ENCODE peak calls at places on chromosomes 13 and 19, in nine cellular contexts. T, R, E, Y, J, X, S, U and P are unnamed samples.

GRCh38 chr19:58361900-58362271 is 665 bp downstream of the ZNF497 start:
- DNase-seq in S (no peak), X (no peak), Y (peak), U (no peak), T (peak), J (no peak), E (peak), R (no peak), P (no peak)

GRCh38 chr13:70080030-70080429 is 27.6 kb upstream of the ATXN8OS start:
- DNase-seq in J (no peak), E (no peak), R (no peak), T (no peak), S (no peak), U (no peak), Y (no peak), X (no peak), P (no peak)

GRCh38 chr13:80196756-80197155 is 144.2 kb downstream of the SPRY2 start:
- DNase-seq in S (no peak), X (no peak), U (no peak), T (peak), J (no peak), E (no peak), R (no peak), Y (no peak), P (no peak)

GRCh38 chr19:17915940-17916593 is 16.7 kb upstream of the CCDC124 start:
- DNase-seq in S (no peak), E (no peak), J (no peak), U (no peak), R (no peak), Y (no peak), X (no peak), T (no peak), P (no peak)

GRCh38 chr19:16670291-16670690 is 9.4 kb downstream of the TMEM38A start:
- DNase-seq in T (no peak), S (no peak), J (no peak), E (no peak), R (no peak), X (no peak), Y (no peak), U (no peak), P (no peak)

GRCh38 chr19:18507727-18508440 is 14.0 kb downstream of the ELL start:
- DNase-seq in T (peak), Y (no peak), J (no peak), R (no peak), U (no peak), E (no peak), X (no peak), S (no peak), P (no peak)

GRCh38 chr13:97257800-97258799 is 36.0 kb downstream of the MBNL2 start:
- DNase-seq in E (peak), S (peak), Y (no peak), R (peak), X (no peak), U (peak), T (peak), J (peak), P (no peak)

GRCh38 chr13:46885018-46885417 is 11.8 kb downstream of the HTR2A start:
- DNase-seq in S (no peak), Y (no peak), T (peak), R (no peak), U (no peak), E (no peak), J (no peak), X (no peak), P (no peak)

GRCh38 chr13:77507931-77508776 is 27.4 kb upstream of the SCEL start:
- DNase-seq in J (no peak), E (no peak), U (no peak), R (no peak), T (peak), X (no peak), S (no peak), Y (no peak), P (no peak)

GRCh38 chr13:50809133-50810090 is 34.1 kb downstream of the DLEU7 start:
- DNase-seq in J (no peak), S (no peak), Y (no peak), R (no peak), U (peak), X (no peak), T (no peak), E (no peak), P (no peak)

GRCh38 chr13:25678398-25678797 is 306.6 kb downstream of the ATP8A2 start:
- DNase-seq in T (no peak), E (no peak), R (no peak), S (no peak), J (no peak), Y (no peak), U (no peak), X (no peak), P (peak)

GRCh38 chr13:53151692-53152421 is 123.2 kb downstream of the OLFM4 start:
- DNase-seq in Y (peak), R (peak), X (peak), S (no peak), J (no peak), T (peak), E (no peak), U (no peak), P (no peak)

GRCh38 chr13:80059789-80060188 is 281.1 kb downstream of the SPRY2 start:
- DNase-seq in S (no peak), X (no peak), Y (no peak), R (no peak), T (no peak), U (no peak), J (no peak), E (no peak), P (no peak)

GRCh38 chr19:1933245-1933644 is 7.7 kb upstream of the CSNK1G2 start:
- DNase-seq in J (no peak), X (no peak), Y (no peak), S (no peak), T (no peak), R (no peak), U (no peak), E (no peak), P (no peak)

GRCh38 chr13:93224545-93224944 is 2.1 kb upstream of the GPC6 start:
- DNase-seq in J (no peak), R (no peak), U (no peak), X (no peak), S (no peak), Y (no peak), T (peak), E (no peak), P (no peak)

GRCh38 chr13:27001705-27002104 is 169.9 kb downstream of the USP12 start:
- DNase-seq in R (no peak), Y (no peak), J (no peak), S (no peak), T (no peak), U (no peak), X (no peak), E (no peak), P (no peak)

GRCh38 chr19:58227964-58228583 is 640 bp upstream of the ZNF544 start:
- DNase-seq in T (peak), Y (no peak), S (no peak), J (no peak), R (no peak), U (no peak), X (no peak), E (no peak), P (no peak)

GRCh38 chr13:105665284-105665683 is 870.2 kb downstream of the EFNB2 start:
- DNase-seq in E (no peak), J (no peak), U (no peak), X (no peak), Y (no peak), T (no peak), S (peak), R (no peak), P (no peak)

GRCh38 chr19:2081873-2082810 is 14.0 kb downstream of the MOB3A start:
- DNase-seq in Y (no peak), R (no peak), S (no peak), X (no peak), E (no peak), T (no peak), J (no peak), U (no peak), P (no peak)

GRCh38 chr19:15288146-15288963 is 44.0 kb downstream of the BRD4 start:
- DNase-seq in J (peak), S (no peak), X (no peak), Y (no peak), R (no peak), U (no peak), T (peak), E (no peak), P (peak)

GRCh38 chr13:20873348-20873747 is 29.2 kb downstream of the XPO4 start:
- DNase-seq in U (no peak), Y (no peak), T (peak), S (no peak), R (no peak), X (no peak), E (no peak), J (no peak), P (no peak)

GRCh38 chr19:23516266-23516665 is 121.0 kb upstream of the ZNF91 start:
- DNase-seq in Y (no peak), U (no peak), J (no peak), T (no peak), R (no peak), E (no peak), X (no peak), S (no peak), P (no peak)

GRCh38 chr13:50810998-50811397 is 32.5 kb downstream of the DLEU7 start:
- DNase-seq in T (no peak), S (no peak), R (no peak), U (no peak), Y (no peak), X (no peak), J (no peak), E (no peak), P (no peak)

DNA sequence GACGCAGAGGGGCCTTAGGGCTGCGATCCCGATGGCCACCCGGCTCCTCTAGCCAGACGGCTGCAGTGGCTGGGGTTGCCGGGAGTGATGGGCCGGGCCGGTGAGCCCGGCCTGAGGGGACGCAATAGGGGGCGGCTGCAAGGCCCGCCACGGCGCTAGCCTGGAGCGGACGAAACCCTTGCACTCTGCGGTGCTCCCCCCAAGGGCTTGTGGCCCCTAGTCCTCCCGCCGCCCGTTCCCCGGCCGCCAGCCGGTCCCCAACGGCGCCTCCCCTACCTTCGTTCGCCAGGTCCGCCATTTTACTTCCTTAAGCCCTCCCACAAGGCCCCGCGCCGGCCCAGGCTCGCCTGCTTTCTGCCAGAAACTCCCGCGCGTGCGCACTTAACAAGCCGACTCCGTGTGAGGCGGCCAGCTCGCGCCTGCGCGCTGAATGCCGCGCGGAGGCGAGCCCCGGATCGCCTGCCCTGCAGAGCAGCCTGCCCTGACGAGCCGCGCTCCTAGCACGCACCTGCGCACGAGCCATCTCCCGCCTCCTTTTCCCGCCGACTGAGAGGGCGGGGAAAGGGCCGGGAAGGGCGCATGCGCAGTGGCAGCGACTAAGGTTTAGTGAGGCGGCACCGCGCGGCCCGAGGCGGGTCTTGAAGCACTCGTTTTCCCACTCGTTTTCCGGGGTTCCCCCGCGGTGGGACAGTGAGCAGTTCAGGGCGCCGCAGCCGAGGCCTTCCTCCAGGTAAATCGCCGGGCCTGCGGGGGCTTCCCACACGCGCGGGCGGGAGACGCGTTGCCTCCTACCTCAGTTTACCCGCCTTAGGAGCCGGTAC is at the start of gene RANBP3:
- DNase-seq in Y (peak), R (peak), E (peak), U (peak), S (peak), J (peak), T (peak), X (peak), P (peak)
- TF ChIP-seq CTCF in Y (no peak), R (no peak), E (no peak), U (no peak), S (no peak), J (no peak), T (no peak), X (no peak), P (no peak)

GRCh38 chr19:45094158-45094557 is 1.2 kb downstream of the PPP1R37 start:
- DNase-seq in X (no peak), E (no peak), T (no peak), R (no peak), S (no peak), U (no peak), J (no peak), Y (no peak), P (no peak)

GRCh38 chr19:45090598-45090997 is 2.4 kb upstream of the PPP1R37 start:
- DNase-seq in E (no peak), R (no peak), Y (no peak), J (no peak), X (no peak), U (no peak), T (no peak), S (no peak), P (no peak)

GRCh38 chr19:45091031-45091918 is 1.7 kb upstream of the PPP1R37 start:
- DNase-seq in S (peak), U (peak), X (peak), Y (peak), E (peak), J (peak), R (peak), T (peak), P (peak)

GRCh38 chr19:45094707-45095106 is 1.7 kb downstream of the PPP1R37 start:
- DNase-seq in X (no peak), T (no peak), U (no peak), Y (no peak), E (no peak), J (no peak), S (no peak), R (no peak), P (no peak)

DNA sequence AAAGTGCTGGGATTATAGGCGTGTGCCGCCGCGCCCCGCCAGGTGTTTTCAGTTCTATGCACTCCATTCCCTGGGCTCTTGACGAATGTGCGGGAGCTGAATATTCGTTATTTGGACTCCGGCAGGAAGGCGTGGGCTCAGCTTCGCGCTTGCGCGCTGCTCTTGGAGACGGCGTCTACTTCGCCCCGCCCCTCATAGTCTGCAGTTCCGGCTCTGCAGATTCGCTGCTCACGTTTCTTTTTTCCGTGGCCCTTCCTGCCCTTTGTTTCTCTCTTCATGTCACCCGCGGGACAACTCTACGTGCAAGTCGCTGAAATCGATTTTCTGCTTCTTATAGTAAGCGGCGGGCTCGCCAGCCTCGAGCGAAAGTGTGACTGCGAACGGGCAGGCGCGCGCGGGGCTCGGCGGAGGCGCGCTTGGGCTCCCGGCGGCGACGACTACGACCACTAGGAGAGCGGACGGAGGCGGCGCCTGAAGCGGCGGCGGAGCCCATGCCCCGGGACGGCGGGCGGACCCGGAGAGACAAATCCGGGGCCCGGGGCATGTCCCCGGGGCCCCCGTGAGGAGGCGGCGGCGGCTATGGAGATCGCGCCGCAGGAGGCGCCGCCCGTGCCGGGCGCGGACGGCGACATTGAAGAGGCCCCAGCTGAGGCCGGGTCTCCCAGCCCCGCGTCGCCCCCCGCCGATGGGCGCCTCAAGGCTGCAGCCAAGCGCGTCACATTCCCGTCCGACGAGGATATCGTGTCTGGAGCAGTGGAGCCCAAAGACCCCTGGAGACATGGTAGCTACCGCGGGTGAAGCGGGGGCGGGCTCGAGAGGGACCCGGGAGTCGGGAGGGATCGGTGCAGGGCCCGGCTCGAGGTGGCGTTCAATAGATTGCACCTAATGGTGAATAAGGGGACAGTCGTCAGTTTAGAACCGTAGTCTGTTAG is at the start of gene PPP1R37:
- DNase-seq in U (peak), J (peak), R (peak), X (peak), E (peak), T (peak), Y (peak), S (peak), P (peak)
- TF ChIP-seq CTCF in U (no peak), J (peak), R (peak), X (no peak), E (peak), T (no peak), Y (no peak), S (peak), P (peak)

GRCh38 chr13:19052180-19052579 is 129.4 kb downstream of the TUBA3C start:
- DNase-seq in Y (no peak), T (no peak), X (no peak), R (no peak), U (no peak), S (no peak), J (no peak), E (no peak), P (no peak)
- TF ChIP-seq CTCF in Y (no peak), T (no peak), X (no peak), R (no peak), U (no peak), S (no peak), J (no peak), E (no peak), P (no peak)

DNA sequence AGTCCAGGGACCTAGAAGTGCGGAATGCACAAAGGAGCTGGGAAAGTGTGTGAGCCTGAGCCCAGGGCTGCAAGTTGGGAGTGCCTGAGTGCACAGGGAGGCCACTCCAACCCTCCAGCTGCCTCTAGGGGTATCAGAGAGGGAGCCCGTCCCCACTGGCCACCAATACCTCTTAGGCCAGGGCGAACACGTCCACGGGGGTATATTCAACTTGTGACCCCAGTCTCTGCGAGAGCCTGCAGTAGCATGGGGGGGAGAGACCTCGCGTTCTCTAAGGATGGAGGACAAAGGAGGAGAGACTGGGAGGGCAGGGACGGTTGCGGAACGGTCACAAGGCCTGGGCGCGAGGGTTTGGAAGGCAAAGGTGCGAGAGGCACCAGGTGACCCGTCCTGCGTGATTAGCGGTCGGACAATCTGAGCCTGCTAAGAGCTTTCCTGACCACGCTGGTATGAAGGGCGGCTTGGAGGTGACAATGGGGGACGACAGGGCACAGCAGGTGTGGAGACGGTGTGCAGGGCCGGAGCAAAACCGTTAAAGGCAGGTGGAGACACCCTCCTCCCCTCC is 676 bp downstream of the CD320 start:
- DNase-seq in T (no peak), Y (no peak), U (no peak), X (no peak), R (no peak), E (no peak), S (no peak), J (peak), P (peak)
- TF ChIP-seq CTCF in T (no peak), Y (no peak), U (no peak), X (no peak), R (no peak), E (no peak), S (no peak), J (no peak), P (no peak)

GRCh38 chr19:40403262-40403984 is 9.8 kb downstream of the PRX start:
- DNase-seq in U (peak), Y (no peak), E (peak), S (peak), J (peak), X (peak), T (peak), R (peak), P (peak)
- TF ChIP-seq CTCF in U (no peak), Y (no peak), E (no peak), S (no peak), J (no peak), X (no peak), T (no peak), R (no peak), P (no peak)

DNA sequence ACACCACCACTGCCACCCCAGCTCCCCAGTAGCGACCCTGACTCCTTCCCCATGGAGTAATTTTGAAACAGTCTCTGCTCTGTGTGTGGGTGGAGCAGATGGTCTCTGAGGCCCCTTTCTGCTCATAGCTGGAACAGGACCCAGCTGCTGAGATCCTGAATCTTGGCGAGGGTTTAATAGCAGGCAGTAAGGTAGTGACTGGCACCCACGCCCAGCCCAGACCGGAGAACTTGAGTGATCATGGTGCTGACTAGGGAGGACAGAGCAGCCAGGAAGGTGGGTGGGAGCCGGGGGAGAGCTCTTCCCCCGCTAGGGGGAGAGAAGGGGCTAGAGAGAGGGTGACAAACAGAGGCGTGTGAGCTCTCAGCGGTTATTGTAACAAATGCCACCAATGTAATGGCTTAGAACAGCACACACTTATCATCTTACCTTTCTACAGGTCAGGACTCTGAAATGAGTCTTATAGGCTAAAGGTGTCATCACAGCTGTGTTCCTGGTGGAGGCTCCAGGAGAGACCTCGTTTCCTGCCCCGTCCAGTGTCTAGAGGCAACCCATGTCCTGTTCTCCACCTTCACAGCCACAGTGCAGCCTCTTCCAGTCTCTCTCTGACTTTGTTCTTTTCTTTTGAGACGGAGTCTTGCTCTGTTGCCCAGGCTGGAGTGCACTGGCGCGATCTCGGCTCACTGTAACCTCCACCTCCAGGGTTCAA is 7.2 kb upstream of the ACER1 start:
- DNase-seq in X (no peak), U (no peak), R (no peak), S (no peak), J (no peak), Y (no peak), T (no peak), E (no peak), P (no peak)
- TF ChIP-seq CTCF in X (peak), U (no peak), R (no peak), S (no peak), J (no peak), Y (no peak), T (no peak), E (no peak), P (no peak)

DNA sequence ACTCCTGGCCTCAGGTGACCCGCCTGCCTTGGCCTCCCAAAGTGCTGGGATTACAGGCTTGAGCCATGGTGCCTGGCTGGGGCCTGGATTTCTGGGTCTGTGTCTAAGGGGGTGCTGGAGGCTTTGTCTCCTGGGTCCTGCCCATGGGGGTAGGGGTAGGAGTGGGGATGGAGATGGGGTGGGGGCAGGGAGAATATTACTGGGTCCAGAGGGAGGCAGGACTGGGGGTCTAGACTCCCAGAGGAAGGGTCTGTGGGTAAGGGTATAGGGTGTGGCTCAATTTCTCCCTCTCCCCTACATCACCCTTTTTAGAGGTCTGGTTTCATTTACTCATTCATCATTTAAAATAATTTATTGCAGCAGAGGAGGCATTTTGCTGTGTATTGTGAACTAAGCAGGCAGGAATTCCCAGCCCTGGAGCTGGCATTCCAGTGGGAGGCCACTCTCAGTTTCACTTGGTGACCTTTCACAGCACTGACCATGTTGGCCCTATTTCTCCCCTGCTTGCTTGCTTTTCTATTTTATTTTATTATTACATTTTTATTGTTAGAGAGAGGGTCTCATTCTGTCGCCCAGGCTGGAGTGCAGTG is 810 bp upstream of the NFKBID start:
- DNase-seq in X (no peak), J (no peak), Y (no peak), R (no peak), T (peak), S (peak), E (no peak), U (no peak), P (no peak)
- TF ChIP-seq CTCF in X (no peak), J (no peak), Y (no peak), R (no peak), T (no peak), S (no peak), E (no peak), U (no peak), P (no peak)